ENCODE peak calls at places on chromosomes 2 and 18, in eight cellular contexts. J is lung microvascular endothelial cell; E is M059J; X is stimulated activated CD8-positive, alpha-beta memory T cell treated with anti-CD3 and anti-CD28 coated beads, Interleukin-4, amount 100 ng/mL, for 24 hours; L is H9; O is GM20000; A is endodermal cell; G is fibroblast of the aortic adventitia. M is an unnamed sample.

GRCh38 chr2:223314831-223315230 is 262.8 kb downstream of the KCNE4 start:
- DNase-seq in A (no peak), E (peak), L (no peak), O (no peak), J (no peak), X (no peak), G (no peak), M (peak)

GRCh38 chr18:9218052-9218451 is 81.5 kb downstream of the ANKRD12 start:
- DNase-seq in G (no peak), X (no peak), J (no peak), E (no peak), A (no peak), L (no peak), O (no peak), M (no peak)

GRCh38 chr18:49024808-49025361 is 74.1 kb upstream of the SMAD7 start:
- DNase-seq in X (no peak), E (no peak), L (no peak), J (no peak), G (no peak), A (peak), O (no peak), M (no peak)

GRCh38 chr2:239443666-239444567 is 43.1 kb upstream of the HDAC4 start:
- DNase-seq in E (peak), J (no peak), O (no peak), A (peak), X (no peak), L (no peak), G (peak), M (peak)

GRCh38 chr2:120470717-120471060 is 124.8 kb downstream of the INHBB start:
- DNase-seq in J (no peak), G (no peak), E (no peak), X (no peak), A (peak), L (no peak), O (no peak), M (no peak)

GRCh38 chr2:57979158-57979557 is 67.4 kb upstream of the VRK2 start:
- DNase-seq in L (no peak), A (no peak), E (no peak), J (no peak), O (no peak), G (no peak), X (no peak), M (no peak)

GRCh38 chr2:100813527-100813926 is 6.4 kb upstream of the NPAS2 start:
- DNase-seq in X (no peak), O (no peak), J (peak), L (no peak), G (peak), E (peak), A (no peak), M (no peak)

GRCh38 chr18:55566456-55566935 is 21.5 kb downstream of the TCF4 start:
- DNase-seq in E (no peak), X (no peak), L (no peak), A (no peak), O (no peak), J (no peak), G (no peak), M (no peak)

GRCh38 chr2:105544591-105545377 is 145.9 kb upstream of the FHL2 start:
- DNase-seq in J (no peak), L (no peak), X (no peak), E (no peak), G (no peak), O (no peak), A (no peak), M (no peak)

M was measured in Daoy.